ENCODE peak calls at places on chromosomes 12 and 14, in four cellular contexts. C, V, K and Q are unnamed samples.

GRCh38 chr14:74973003-74973614 is 17.7 kb upstream of the PGF start:
- DNase-seq in C (peak; percentile 47), V (peak; percentile 53), K (no peak), Q (no peak)

GRCh38 chr12:6342140-6342889 is 439 bp upstream of the TNFRSF1A start:
- DNase-seq in C (no peak), V (no peak), K (no peak), Q (no peak)

GRCh38 chr12:66823857-66824570 is 145.1 kb upstream of the GRIP1 start:
- DNase-seq in C (no peak), V (no peak), K (no peak), Q (peak; percentile 44)

GRCh38 chr12:110282956-110283817 is 2.1 kb downstream of the ATP2A2 start:
- DNase-seq in C (no peak), V (no peak), K (no peak), Q (no peak)

GRCh38 chr12:32397703-32398102 is 1.7 kb upstream of the FGD4 start:
- DNase-seq in C (no peak), V (no peak), K (no peak), Q (no peak)

GRCh38 chr14:101733211-101733610 is 28.3 kb upstream of the PPP2R5C start:
- DNase-seq in C (peak; percentile 56), V (no peak), K (peak; percentile 35), Q (no peak)

GRCh38 chr12:123937707-123938600 is 34.7 kb downstream of the CCDC92 start:
- DNase-seq in C (no peak), V (peak; percentile 62), K (no peak), Q (no peak)

GRCh38 chr12:9227953-9228352 is 19.8 kb upstream of the PZP start:
- DNase-seq in C (no peak), V (no peak), K (no peak), Q (no peak)

GRCh38 chr14:94944636-94945258 is 174.8 kb upstream of the GSC start:
- DNase-seq in C (no peak), V (no peak), K (no peak), Q (no peak)

GRCh38 chr14:65788876-65789859 is 376.6 kb downstream of the FUT8 start:
- DNase-seq in C (no peak), V (no peak), K (no peak), Q (no peak)
- TF ChIP-seq CTCF in C (no peak), V (no peak), K (no peak), Q (no peak)

GRCh38 chr12:113330505-113330904 is 4.4 kb downstream of the SLC8B1 start:
- DNase-seq in C (no peak), V (no peak), K (no peak), Q (no peak)

GRCh38 chr12:113329791-113330417 is 5.0 kb downstream of the SLC8B1 start:
- DNase-seq in C (no peak), V (no peak), K (no peak), Q (no peak)

GRCh38 chr12:113327000-113327399 is 7.9 kb downstream of the SLC8B1 start:
- DNase-seq in C (no peak), V (no peak), K (no peak), Q (no peak)

GRCh38 chr12:113329022-113329790 is 5.7 kb downstream of the SLC8B1 start:
- DNase-seq in C (peak; percentile 51), V (no peak), K (no peak), Q (no peak)

GRCh38 chr12:113328368-113328889 is 6.5 kb downstream of the SLC8B1 start:
- DNase-seq in C (no peak), V (no peak), K (no peak), Q (no peak)
- TF ChIP-seq CTCF in C (no peak), V (no peak), K (no peak), Q (no peak)

DNA sequence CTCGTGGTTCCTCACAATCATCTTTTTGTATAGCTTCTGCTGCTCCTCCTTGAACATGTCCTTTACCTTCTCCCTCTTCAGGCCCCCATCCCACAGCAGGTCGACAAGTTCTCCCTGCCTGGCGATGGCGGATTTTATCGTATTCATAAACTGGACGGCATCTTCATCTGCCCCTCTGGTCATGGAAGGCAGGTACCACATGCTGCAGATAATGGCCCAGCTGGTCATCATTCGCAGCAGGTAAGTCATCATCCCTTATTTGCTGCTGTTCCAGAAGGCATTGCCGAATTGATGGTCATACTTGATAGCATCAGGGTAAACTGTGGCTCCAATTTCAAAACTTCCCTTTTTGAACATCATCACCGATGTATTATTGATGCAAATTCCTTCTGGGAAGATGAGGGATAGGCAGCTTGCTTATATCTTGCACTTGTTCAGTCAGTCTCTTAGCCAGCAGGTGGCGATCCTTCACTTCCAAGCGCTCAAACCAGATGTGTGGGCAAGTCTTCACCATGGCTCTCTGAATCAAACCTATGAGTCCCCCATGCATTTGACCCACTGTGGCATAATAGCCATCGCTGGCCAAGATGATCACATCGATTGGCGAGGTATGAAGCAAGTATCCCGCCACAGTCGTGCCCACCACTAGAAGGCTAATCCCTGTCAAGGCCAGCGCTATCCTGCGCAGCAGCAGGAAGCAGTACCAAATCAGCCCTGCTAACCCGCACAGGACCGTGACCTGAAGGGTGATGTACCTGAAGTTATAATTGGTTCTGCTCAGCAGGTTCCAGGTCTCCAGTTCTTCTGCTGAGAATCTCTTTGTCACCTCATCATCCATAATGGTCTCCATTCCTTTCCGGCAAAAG is 381.5 kb upstream of the STXBP6 start:
- DNase-seq in C (peak; percentile 1), V (peak; percentile 13), K (no peak), Q (no peak)
- TF ChIP-seq CTCF in C (no peak), V (peak; percentile 38), K (peak; percentile 13), Q (peak; percentile 12)

DNA sequence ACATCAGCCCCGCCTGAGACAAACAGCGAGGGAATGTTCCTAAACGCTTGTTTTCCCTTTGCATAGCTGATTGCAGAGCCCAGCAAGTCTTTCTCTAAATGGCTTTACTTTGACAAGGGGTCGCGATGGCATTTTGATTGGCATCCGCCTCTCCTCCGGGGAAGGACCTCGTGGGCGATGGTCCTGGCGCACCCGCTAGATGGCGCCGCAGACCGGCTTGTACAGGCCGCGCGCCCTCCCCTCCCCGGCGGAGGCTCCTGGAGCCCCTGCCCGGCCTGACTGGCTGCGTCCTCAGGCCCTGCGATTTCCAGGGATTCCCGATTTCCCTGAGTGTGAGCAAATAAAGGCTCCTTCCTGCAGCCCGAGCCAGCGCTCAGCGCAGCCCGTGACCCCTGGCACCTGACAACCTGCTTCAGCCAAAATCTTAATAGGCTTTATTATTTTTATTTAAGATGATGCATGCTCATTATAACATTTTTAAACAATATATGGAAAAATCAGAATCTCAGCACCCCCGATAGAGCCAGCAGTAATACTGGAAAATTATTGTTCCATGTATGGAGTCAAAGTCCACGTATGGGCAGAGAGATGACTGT is 468.3 kb downstream of the AACS start:
- DNase-seq in C (no peak), V (no peak), K (no peak), Q (no peak)
- TF ChIP-seq CTCF in C (no peak), V (peak; percentile 32), K (peak; percentile 35), Q (peak; percentile 82)

DNA sequence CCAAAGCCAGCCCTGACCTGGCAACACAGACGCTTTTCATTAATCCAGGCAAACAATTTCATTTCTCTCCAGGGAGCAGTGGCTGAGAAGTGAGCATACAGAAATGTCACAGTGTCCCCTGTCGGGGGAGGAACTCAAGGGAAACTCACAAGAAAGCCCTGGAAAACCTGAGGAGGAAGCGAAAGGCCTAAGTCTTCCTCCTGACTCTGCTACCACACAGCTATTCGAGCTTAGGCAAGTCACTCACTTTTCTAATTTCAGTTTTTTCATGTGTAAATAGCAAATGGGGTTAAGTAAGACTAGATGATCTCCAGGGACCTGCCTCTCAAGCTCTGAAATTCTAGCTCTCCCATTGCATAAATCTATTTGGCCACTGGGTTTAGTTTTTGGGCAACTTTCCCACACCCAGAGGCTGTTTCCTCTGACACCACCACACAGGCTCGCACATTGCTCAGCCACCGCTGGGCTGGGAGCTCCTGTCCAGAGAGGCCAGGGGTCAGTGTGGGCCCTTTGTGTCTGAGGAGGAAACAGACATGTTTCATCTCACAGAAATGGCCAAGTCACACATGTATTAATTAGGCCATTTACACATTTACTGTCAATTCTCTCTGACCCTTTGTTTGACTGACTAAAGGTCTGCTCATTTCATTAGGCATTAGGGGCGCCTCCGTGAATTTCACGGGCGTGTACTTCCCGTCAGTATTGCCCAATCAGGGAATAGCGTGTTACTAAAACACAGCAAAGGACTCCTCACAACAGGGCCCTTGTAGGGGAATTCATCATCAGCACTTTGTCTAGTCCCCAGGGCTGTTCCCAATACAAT is 9.8 kb upstream of the PNMA1 start:
- DNase-seq in C (peak; percentile 99), V (no peak), K (peak; percentile 64), Q (no peak)
- TF ChIP-seq CTCF in C (no peak), V (no peak), K (no peak), Q (no peak)

GRCh38 chr12:102484732-102485069 is 4.3 kb upstream of the IGF1 start:
- DNase-seq in C (no peak), V (no peak), K (no peak), Q (no peak)
- TF ChIP-seq CTCF in C (no peak), V (no peak), K (no peak), Q (no peak)

DNA sequence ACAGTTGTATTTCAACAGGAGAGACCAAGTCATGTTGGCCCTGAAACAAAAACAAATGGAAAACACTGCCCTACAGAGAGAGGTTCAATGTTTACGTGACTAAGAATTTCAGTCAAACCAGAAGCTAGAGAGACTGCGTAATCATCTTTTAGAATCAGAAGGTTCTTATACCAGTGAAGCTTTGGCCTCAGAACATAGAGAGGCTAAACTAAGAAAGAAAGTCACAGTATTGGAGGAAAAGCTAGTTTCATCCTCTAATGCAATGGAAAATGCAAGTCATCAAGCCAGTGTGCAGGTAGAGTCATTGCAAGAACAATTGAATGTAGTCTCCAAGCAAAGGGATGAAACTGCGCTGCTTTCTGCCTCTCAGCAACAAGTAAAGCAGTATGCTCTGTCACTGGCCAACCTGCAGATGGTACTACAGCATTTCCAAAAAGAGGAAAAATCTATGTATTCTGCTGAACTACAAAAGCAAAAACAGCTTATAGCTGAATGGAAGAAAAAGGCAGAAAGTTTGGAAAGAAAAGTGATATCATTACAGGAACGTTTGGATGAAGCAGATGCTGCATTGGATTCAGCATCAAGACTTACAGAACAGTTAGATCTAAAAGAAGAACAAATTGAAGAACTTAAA is 32.5 kb upstream of the NUAK1 start:
- DNase-seq in C (no peak), V (no peak), K (no peak), Q (no peak)
- TF ChIP-seq CTCF in C (no peak), V (no peak), K (no peak), Q (no peak)

GRCh38 chr12:80708535-80709328 is 1.3 kb downstream of the MYF6 start:
- DNase-seq in C (peak; percentile 22), V (no peak), K (no peak), Q (no peak)

GRCh38 chr12:80711866-80712265 is 4.4 kb downstream of the MYF6 start:
- DNase-seq in C (no peak), V (no peak), K (no peak), Q (no peak)

GRCh38 chr12:80707830-80708534 is 548 bp downstream of the MYF6 start:
- DNase-seq in C (no peak), V (no peak), K (no peak), Q (no peak)

GRCh38 chr12:80710727-80711066 is 3.3 kb downstream of the MYF6 start:
- DNase-seq in C (no peak), V (no peak), K (no peak), Q (no peak)

GRCh38 chr12:80709811-80710726 is 2.6 kb downstream of the MYF6 start:
- DNase-seq in C (peak; percentile 20), V (no peak), K (no peak), Q (no peak)
- TF ChIP-seq CTCF in C (peak; percentile 45), V (peak; percentile 41), K (peak; percentile 49), Q (peak; percentile 63)